ENCODE peak calls at places on chromosomes 3 and 15, in six cellular contexts. Y is trophoblast cell, E is neuronal stem cell, X is H1, W is IMR-90, L is mesenchymal stem cell. F is an unnamed sample.

GRCh38 chr15:30885814-30886213 is 17.9 kb upstream of the FAN1 start:
- DNase-seq in Y (no peak), E (no peak), X (no peak), W (peak; percentile 11), L (peak; percentile 29), F (peak; percentile 57)

GRCh38 chr3:137020888-137021287 is 63.1 kb downstream of the IL20RB start:
- DNase-seq in Y (no peak), E (no peak), X (no peak), W (no peak), L (no peak), F (no peak)

GRCh38 chr15:77295446-77295845 is 124.5 kb downstream of the PEAK1 start:
- DNase-seq in Y (no peak), E (no peak), X (no peak), W (peak; percentile 87), L (peak; percentile 55), F (no peak)

GRCh38 chr3:188584162-188584529 is 430.2 kb downstream of the LPP start:
- DNase-seq in Y (no peak), E (no peak), X (no peak), W (peak; percentile 80), L (peak; percentile 83), F (no peak)

GRCh38 chr3:78737988-78738387 is 1029.8 kb downstream of the ROBO1 start:
- DNase-seq in Y (no peak), E (no peak), X (no peak), W (no peak), L (peak; percentile 11), F (no peak)

GRCh38 chr3:183116051-183116614 is 16.8 kb upstream of the MCCC1 start:
- DNase-seq in Y (no peak), E (peak; percentile 83), X (peak; percentile 91), W (no peak), L (no peak), F (peak; percentile 98)

GRCh38 chr3:34212671-34213070 is 414.2 kb downstream of the PDCD6IP start:
- DNase-seq in Y (no peak), E (peak; percentile 2), X (no peak), W (peak; percentile 4), L (no peak), F (no peak)

GRCh38 chr3:109853077-109853732 is 515.9 kb upstream of the DPPA4 start:
- DNase-seq in Y (no peak), E (no peak), X (no peak), W (no peak), L (no peak), F (no peak)

GRCh38 chr15:96349933-96350292 is 19.4 kb downstream of the NR2F2 start:
- DNase-seq in Y (no peak), E (no peak), X (no peak), W (no peak), L (peak; percentile 29), F (no peak)

GRCh38 chr3:181176610-181177009 is 187.1 kb upstream of the DNAJC19 start:
- DNase-seq in Y (peak; percentile 4), E (peak; percentile 26), X (no peak), W (peak; percentile 0), L (peak; percentile 30), F (peak; percentile 32)

GRCh38 chr15:97224191-97224641 is 736.3 kb upstream of the ARRDC4 start:
- DNase-seq in Y (no peak), E (no peak), X (no peak), W (no peak), L (no peak), F (no peak)

GRCh38 chr3:23959147-23959900 is 14.2 kb downstream of the NR1D2 start:
- DNase-seq in Y (peak; percentile 67), E (no peak), X (no peak), W (peak; percentile 95), L (peak; percentile 90), F (no peak)

GRCh38 chr15:95327661-95328060 is 1002.8 kb upstream of the NR2F2 start:
- DNase-seq in Y (no peak), E (no peak), X (no peak), W (no peak), L (no peak), F (no peak)

GRCh38 chr15:40511472-40512133 is 40.8 kb downstream of the CHST14 start:
- DNase-seq in Y (peak; percentile 96), E (no peak), X (peak; percentile 85), W (no peak), L (peak; percentile 57), F (peak; percentile 84)

GRCh38 chr15:97566957-97567356 is 393.5 kb upstream of the ARRDC4 start:
- DNase-seq in Y (peak; percentile 8), E (no peak), X (no peak), W (no peak), L (no peak), F (no peak)

GRCh38 chr3:148955544-148956346 is 35.6 kb upstream of the GYG1 start:
- DNase-seq in Y (peak; percentile 14), E (peak; percentile 43), X (peak; percentile 53), W (peak; percentile 95), L (peak; percentile 90), F (no peak)

GRCh38 chr15:51649659-51650521 is 27.3 kb upstream of the DMXL2 start:
- DNase-seq in Y (peak; percentile 47), E (peak; percentile 56), X (no peak), W (peak; percentile 79), L (peak; percentile 83), F (no peak)
- H2AFZ ChIP-seq in Y (no peak overlapping the region), E (no peak overlapping the region), X (no peak overlapping the region), W (no peak overlapping the region), L (no peak overlapping the region), F (no peak overlapping the region)

GRCh38 chr3:125055913-125056705 is at the start of gene HEG1:
- DNase-seq in Y (peak; percentile 92), E (peak; percentile 74), X (peak; percentile 83), W (peak; percentile 77), L (peak; percentile 91), F (peak; percentile 80)

GRCh38 chr3:125053304-125053699 is 2.5 kb downstream of the HEG1 start:
- DNase-seq in Y (no peak), E (no peak), X (no peak), W (no peak), L (no peak), F (no peak)

GRCh38 chr3:125057186-125057850 is 1.5 kb upstream of the HEG1 start:
- DNase-seq in Y (peak; percentile 36), E (no peak), X (no peak), W (peak; percentile 93), L (peak; percentile 87), F (no peak)

GRCh38 chr3:125054436-125055164 is 1.2 kb downstream of the HEG1 start:
- DNase-seq in Y (peak; percentile 69), E (no peak), X (no peak), W (peak; percentile 68), L (peak; percentile 89), F (no peak)

GRCh38 chr3:125055165-125055912 is 458 bp downstream of the HEG1 start:
- DNase-seq in Y (no peak), E (no peak), X (peak; percentile 68), W (peak; percentile 20), L (no peak), F (no peak)
- H2BK120ac ChIP-seq in Y (peak overlapping the region; percentile 63), E (no peak overlapping the region), X (no peak overlapping the region), W (peak overlapping the region; percentile 62), L (peak overlapping the region; percentile 67), F (no peak overlapping the region)

DNA sequence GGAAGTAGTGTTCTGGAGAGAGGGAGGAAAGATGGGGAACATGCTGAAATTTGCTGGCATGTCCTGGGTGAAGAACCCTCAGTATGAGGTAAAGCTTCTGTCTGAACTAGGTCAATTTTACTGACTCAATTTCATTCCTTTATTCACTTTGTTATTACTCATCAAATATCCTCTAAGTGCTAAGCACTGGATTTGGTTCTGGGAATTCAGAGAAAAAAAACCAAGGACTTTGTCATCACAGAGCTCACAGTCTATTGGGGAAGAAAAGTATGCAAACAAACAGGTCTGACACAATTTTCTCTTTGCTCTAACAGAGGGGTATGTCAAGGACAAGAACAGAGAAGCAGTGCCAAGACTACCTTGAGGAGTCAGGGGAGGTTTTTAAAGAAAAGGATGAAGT is 68.0 kb downstream of the TFG start:
- DNase-seq in Y (peak; percentile 4), E (no peak), X (no peak), W (peak; percentile 77), L (no peak), F (no peak)
- H2AFZ ChIP-seq in Y (no peak overlapping the region), E (no peak overlapping the region), X (no peak overlapping the region), W (no peak overlapping the region), L (no peak overlapping the region), F (no peak overlapping the region)

GRCh38 chr15:92818658-92819311 is 81.3 kb upstream of the CHD2 start:
- DNase-seq in Y (no peak), E (no peak), X (no peak), W (no peak), L (no peak), F (no peak)
- H2BK120ac ChIP-seq in Y (peak overlapping the region; percentile 26), E (no peak overlapping the region), X (peak overlapping the region; percentile 91), W (peak overlapping the region; percentile 87), L (no peak overlapping the region), F (no peak overlapping the region)

F was measured in H9.